ENCODE peak calls at places on chromosome 1, in four cellular contexts. E is effector memory CD4-positive, alpha-beta T cell; H is AG09319; M is D341Med. C is an unnamed sample.

GRCh38 chr1:50108497-50109073 is at the start of gene ELAVL4:
- DNase-seq in M (no peak), H (no peak), E (no peak), C (no peak)

GRCh38 chr1:51963592-51964308 is 26.8 kb downstream of the RAB3B start:
- DNase-seq in M (no peak), H (no peak), E (no peak), C (no peak)

GRCh38 chr1:246647113-246647512 is 77.1 kb upstream of the SCCPDH start:
- DNase-seq in E (no peak), H (peak), M (peak), C (no peak)

GRCh38 chr1:17239420-17239819 is 9.5 kb upstream of the PADI3 start:
- DNase-seq in E (no peak), H (peak), M (peak), C (peak)

GRCh38 chr1:200306954-200307754 is 102.7 kb downstream of the ZNF281 start:
- DNase-seq in E (no peak), M (peak), H (no peak), C (peak)

GRCh38 chr1:45522324-45523104 is 830 bp upstream of the PRDX1 start:
- DNase-seq in H (no peak), M (no peak), E (no peak), C (no peak)

GRCh38 chr1:185789846-185790735 is 55.9 kb downstream of the HMCN1 start:
- DNase-seq in M (no peak), H (no peak), E (no peak), C (no peak)

GRCh38 chr1:31264790-31265386 is 25.2 kb upstream of the NKAIN1 start:
- DNase-seq in E (no peak), H (no peak), M (no peak), C (no peak)

GRCh38 chr1:8822383-8823294 is 5.2 kb upstream of the RERE start:
- DNase-seq in H (peak), E (no peak), M (no peak), C (no peak)

GRCh38 chr1:70504821-70505193 is 93.7 kb downstream of the CTH start:
- DNase-seq in H (no peak), E (no peak), M (peak), C (no peak)

GRCh38 chr1:30700528-30701265 is 22.7 kb downstream of the MATN1 start:
- DNase-seq in M (no peak), H (no peak), E (no peak), C (no peak)

GRCh38 chr1:205711105-205712048 is 31.1 kb upstream of the SLC45A3 start:
- DNase-seq in E (peak), M (peak), H (peak), C (no peak)

GRCh38 chr1:92502247-92502646 is 15.5 kb upstream of the GFI1 start:
- DNase-seq in H (peak), M (no peak), E (no peak), C (peak)

GRCh38 chr1:117037802-117038201 is 22.3 kb upstream of the TTF2 start:
- DNase-seq in H (no peak), M (no peak), E (no peak), C (no peak)

GRCh38 chr1:32426489-32427255 is 32.4 kb upstream of the BSDC1 start:
- DNase-seq in H (no peak), E (no peak), M (peak), C (no peak)

GRCh38 chr1:191305370-191305769 is 827.7 kb upstream of the BRINP3 start:
- DNase-seq in H (no peak), M (no peak), E (no peak), C (no peak)

GRCh38 chr1:226691257-226691656 is 47.8 kb downstream of the ITPKB start:
- DNase-seq in H (no peak), E (no peak), M (no peak), C (no peak)

GRCh38 chr1:45303582-45304310 is 22.9 kb upstream of the HPDL start:
- DNase-seq in H (peak), M (peak), E (peak), C (peak)